ENCODE peak calls at places on chromosomes 11 and 22, in six cellular contexts. V, M, B, Z, X and Q are unnamed samples.

GRCh38 chr11:117226388-117227385 is 5.2 kb downstream of the PCSK7 start:
- DNase-seq in V (no peak), M (peak; percentile 84), B (peak; percentile 70), Z (peak; percentile 76), X (peak; percentile 26), Q (no peak)

GRCh38 chr11:67615455-67616430 is 9.0 kb downstream of the NDUFV1 start:
- DNase-seq in V (no peak), M (peak; percentile 54), B (no peak), Z (peak; percentile 35), X (peak; percentile 77), Q (no peak)

GRCh38 chr11:44828296-44828695 is 101.5 kb downstream of the TSPAN18 start:
- DNase-seq in V (no peak), M (no peak), B (no peak), Z (no peak), X (no peak), Q (no peak)

GRCh38 chr11:95877288-95877687 is 46.6 kb downstream of the MTMR2 start:
- DNase-seq in V (peak; percentile 95), M (no peak), B (peak; percentile 98), Z (peak; percentile 86), X (no peak), Q (no peak)

GRCh38 chr22:37345863-37346514 is 63.7 kb downstream of the CYTH4 start:
- DNase-seq in V (peak; percentile 82), M (no peak), B (peak; percentile 58), Z (peak; percentile 88), X (no peak), Q (no peak)

GRCh38 chr11:111937461-111937769 is 272 bp downstream of the DIXDC1 start:
- DNase-seq in V (no peak), M (no peak), B (no peak), Z (no peak), X (no peak), Q (no peak)

GRCh38 chr11:41498726-41499125 is 39.3 kb upstream of the LRRC4C start:
- DNase-seq in V (no peak), M (no peak), B (no peak), Z (no peak), X (no peak), Q (no peak)

GRCh38 chr11:19447150-19447566 is 206.4 kb upstream of the E2F8 start:
- DNase-seq in V (no peak), M (no peak), B (no peak), Z (no peak), X (no peak), Q (no peak)

GRCh38 chr11:65503606-65503922 is 4.7 kb downstream of the MALAT1 start:
- DNase-seq in V (no peak), M (no peak), B (peak; percentile 24), Z (no peak), X (no peak), Q (no peak)